ENCODE peak calls at places on chromosomes 13 and 19, in nine cellular contexts. One of them, this sample, is unnamed.

GRCh38 chr13:112670864-112671263 is 19.0 kb upstream of the ATP11A start:
- DNase-seq in mucosa of descending colon: no peak
- DNase-seq in SJSA1: no peak
- DNase-seq in CD4-positive, CD25-positive, alpha-beta regulatory T cell: no peak
- DNase-seq in tibial nerve: no peak
- DNase-seq in breast epithelium: no peak
- DNase-seq in right cardiac atrium: no peak
- DNase-seq in CD8-positive, alpha-beta memory T cell: no peak
- DNase-seq in spleen: no peak
- DNase-seq in this sample: no peak

GRCh38 chr13:47798906-47799305 is 202.2 kb downstream of the SUCLA2 start:
- DNase-seq in CD4-positive, CD25-positive, alpha-beta regulatory T cell: no peak
- DNase-seq in tibial nerve: no peak
- DNase-seq in spleen: no peak
- DNase-seq in right cardiac atrium: no peak
- DNase-seq in SJSA1: no peak
- DNase-seq in CD8-positive, alpha-beta memory T cell: no peak
- DNase-seq in breast epithelium: no peak
- DNase-seq in mucosa of descending colon: no peak
- DNase-seq in this sample: no peak

GRCh38 chr13:58704953-58705352 is 1073.4 kb downstream of the PCDH17 start:
- DNase-seq in spleen: no peak
- DNase-seq in breast epithelium: no peak
- DNase-seq in CD4-positive, CD25-positive, alpha-beta regulatory T cell: no peak
- DNase-seq in tibial nerve: no peak
- DNase-seq in CD8-positive, alpha-beta memory T cell: no peak
- DNase-seq in right cardiac atrium: no peak
- DNase-seq in SJSA1: no peak
- DNase-seq in mucosa of descending colon: no peak
- DNase-seq in this sample: no peak

GRCh38 chr13:36480726-36481485 is 48.6 kb downstream of the CCNA1 start:
- DNase-seq in CD8-positive, alpha-beta memory T cell: no peak
- DNase-seq in breast epithelium: no peak
- DNase-seq in right cardiac atrium: no peak
- DNase-seq in tibial nerve: no peak
- DNase-seq in spleen: no peak
- DNase-seq in SJSA1: no peak
- DNase-seq in mucosa of descending colon: no peak
- DNase-seq in CD4-positive, CD25-positive, alpha-beta regulatory T cell: no peak
- DNase-seq in this sample: no peak

GRCh38 chr13:28376604-28377003 is 118.3 kb downstream of the FLT1 start:
- DNase-seq in CD4-positive, CD25-positive, alpha-beta regulatory T cell: no peak
- DNase-seq in breast epithelium: no peak
- DNase-seq in mucosa of descending colon: no peak
- DNase-seq in tibial nerve: no peak
- DNase-seq in right cardiac atrium: no peak
- DNase-seq in SJSA1: no peak
- DNase-seq in CD8-positive, alpha-beta memory T cell: no peak
- DNase-seq in spleen: no peak
- DNase-seq in this sample: no peak

GRCh38 chr13:110916671-110917142 is 1.8 kb upstream of the ANKRD10 start:
- DNase-seq in CD4-positive, CD25-positive, alpha-beta regulatory T cell: no peak
- DNase-seq in right cardiac atrium: no peak
- DNase-seq in tibial nerve: no peak
- DNase-seq in mucosa of descending colon: no peak
- DNase-seq in spleen: no peak
- DNase-seq in breast epithelium: no peak
- DNase-seq in SJSA1: peak; percentile 99
- DNase-seq in CD8-positive, alpha-beta memory T cell: no peak
- DNase-seq in this sample: no peak

GRCh38 chr13:65314008-65314407 is 1916.1 kb downstream of the PCDH9 start:
- DNase-seq in CD4-positive, CD25-positive, alpha-beta regulatory T cell: no peak
- DNase-seq in SJSA1: no peak
- DNase-seq in spleen: no peak
- DNase-seq in CD8-positive, alpha-beta memory T cell: no peak
- DNase-seq in mucosa of descending colon: no peak
- DNase-seq in breast epithelium: no peak
- DNase-seq in tibial nerve: no peak
- DNase-seq in right cardiac atrium: no peak
- DNase-seq in this sample: no peak

GRCh38 chr19:5447700-5448311 is 7.4 kb upstream of the ZNRF4 start:
- DNase-seq in right cardiac atrium: no peak
- DNase-seq in spleen: no peak
- DNase-seq in tibial nerve: no peak
- DNase-seq in breast epithelium: no peak
- DNase-seq in SJSA1: no peak
- DNase-seq in CD4-positive, CD25-positive, alpha-beta regulatory T cell: no peak
- DNase-seq in CD8-positive, alpha-beta memory T cell: no peak
- DNase-seq in mucosa of descending colon: no peak
- DNase-seq in this sample: no peak

DNA sequence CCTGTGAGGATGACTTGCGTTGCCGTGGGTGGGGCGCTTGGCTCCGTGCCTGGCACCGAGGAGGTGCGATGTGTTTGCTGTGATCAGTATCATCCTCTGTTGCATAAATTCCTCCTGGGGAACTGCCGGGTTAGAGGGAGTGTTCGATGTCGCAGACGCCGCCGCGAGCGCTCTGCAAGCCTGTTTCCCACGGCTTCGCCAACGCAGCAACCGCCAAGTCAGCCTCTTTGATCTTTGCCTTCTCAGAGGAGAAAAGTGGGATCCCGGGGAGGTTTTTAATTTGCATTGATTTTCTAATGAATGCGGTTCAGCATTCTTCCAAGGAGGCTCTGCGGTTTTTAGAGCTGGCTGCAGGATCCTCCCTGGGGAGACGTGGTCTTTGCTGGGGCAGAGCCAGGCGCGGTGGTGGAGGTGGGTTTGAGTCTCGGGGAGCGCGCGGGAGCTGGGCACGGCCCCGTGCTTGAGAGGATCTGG is 7.6 kb downstream of the GPR32 start:
- DNase-seq in spleen: no peak
- DNase-seq in SJSA1: no peak
- DNase-seq in CD4-positive, CD25-positive, alpha-beta regulatory T cell: no peak
- DNase-seq in right cardiac atrium: no peak
- DNase-seq in tibial nerve: no peak
- DNase-seq in CD8-positive, alpha-beta memory T cell: no peak
- DNase-seq in breast epithelium: no peak
- DNase-seq in mucosa of descending colon: no peak
- DNase-seq in this sample: no peak
- H3K4me3 ChIP-seq in spleen: no peak overlapping the region
- H3K4me3 ChIP-seq in SJSA1: no peak overlapping the region
- H3K4me3 ChIP-seq in CD4-positive, CD25-positive, alpha-beta regulatory T cell: no peak overlapping the region
- H3K4me3 ChIP-seq in right cardiac atrium: no peak overlapping the region
- H3K4me3 ChIP-seq in tibial nerve: no peak overlapping the region
- H3K4me3 ChIP-seq in CD8-positive, alpha-beta memory T cell: no peak overlapping the region
- H3K4me3 ChIP-seq in breast epithelium: no peak overlapping the region
- H3K4me3 ChIP-seq in mucosa of descending colon: no peak overlapping the region
- H3K4me3 ChIP-seq in this sample: no peak overlapping the region

GRCh38 chr19:14559916-14560775 is 11.7 kb downstream of the NDUFB7 start:
- DNase-seq in SJSA1: no peak
- DNase-seq in mucosa of descending colon: no peak
- DNase-seq in tibial nerve: no peak
- DNase-seq in right cardiac atrium: no peak
- DNase-seq in CD4-positive, CD25-positive, alpha-beta regulatory T cell: no peak
- DNase-seq in spleen: no peak
- DNase-seq in CD8-positive, alpha-beta memory T cell: no peak
- DNase-seq in breast epithelium: no peak
- DNase-seq in this sample: no peak
- H3K4me1 ChIP-seq in SJSA1: peaks cover 10% of the 10 kb centered on the region
- H3K4me1 ChIP-seq in mucosa of descending colon: peaks cover 6% of the 10 kb centered on the region
- H3K4me1 ChIP-seq in tibial nerve: peaks cover 20% of the 10 kb centered on the region
- H3K4me1 ChIP-seq in right cardiac atrium: peaks cover 16% of the 10 kb centered on the region
- H3K4me1 ChIP-seq in CD4-positive, CD25-positive, alpha-beta regulatory T cell: peaks cover 21% of the 10 kb centered on the region
- H3K4me1 ChIP-seq in spleen: peaks cover 59% of the 10 kb centered on the region
- H3K4me1 ChIP-seq in CD8-positive, alpha-beta memory T cell: peaks cover 45% of the 10 kb centered on the region
- H3K4me1 ChIP-seq in breast epithelium: peaks cover 22% of the 10 kb centered on the region
- H3K4me1 ChIP-seq in this sample: no peaks in the 10 kb centered on the region

GRCh38 chr13:55007681-55008080 is 1979.1 kb downstream of the OLFM4 start:
- DNase-seq in right cardiac atrium: no peak
- DNase-seq in mucosa of descending colon: no peak
- DNase-seq in breast epithelium: no peak
- DNase-seq in CD8-positive, alpha-beta memory T cell: no peak
- DNase-seq in SJSA1: no peak
- DNase-seq in tibial nerve: no peak
- DNase-seq in CD4-positive, CD25-positive, alpha-beta regulatory T cell: no peak
- DNase-seq in spleen: no peak
- DNase-seq in this sample: no peak
- H3K4me3 ChIP-seq in right cardiac atrium: no peak overlapping the region
- H3K4me3 ChIP-seq in mucosa of descending colon: no peak overlapping the region
- H3K4me3 ChIP-seq in breast epithelium: no peak overlapping the region
- H3K4me3 ChIP-seq in CD8-positive, alpha-beta memory T cell: no peak overlapping the region
- H3K4me3 ChIP-seq in SJSA1: no peak overlapping the region
- H3K4me3 ChIP-seq in tibial nerve: no peak overlapping the region
- H3K4me3 ChIP-seq in CD4-positive, CD25-positive, alpha-beta regulatory T cell: no peak overlapping the region
- H3K4me3 ChIP-seq in spleen: no peak overlapping the region
- H3K4me3 ChIP-seq in this sample: no peak overlapping the region

DNA sequence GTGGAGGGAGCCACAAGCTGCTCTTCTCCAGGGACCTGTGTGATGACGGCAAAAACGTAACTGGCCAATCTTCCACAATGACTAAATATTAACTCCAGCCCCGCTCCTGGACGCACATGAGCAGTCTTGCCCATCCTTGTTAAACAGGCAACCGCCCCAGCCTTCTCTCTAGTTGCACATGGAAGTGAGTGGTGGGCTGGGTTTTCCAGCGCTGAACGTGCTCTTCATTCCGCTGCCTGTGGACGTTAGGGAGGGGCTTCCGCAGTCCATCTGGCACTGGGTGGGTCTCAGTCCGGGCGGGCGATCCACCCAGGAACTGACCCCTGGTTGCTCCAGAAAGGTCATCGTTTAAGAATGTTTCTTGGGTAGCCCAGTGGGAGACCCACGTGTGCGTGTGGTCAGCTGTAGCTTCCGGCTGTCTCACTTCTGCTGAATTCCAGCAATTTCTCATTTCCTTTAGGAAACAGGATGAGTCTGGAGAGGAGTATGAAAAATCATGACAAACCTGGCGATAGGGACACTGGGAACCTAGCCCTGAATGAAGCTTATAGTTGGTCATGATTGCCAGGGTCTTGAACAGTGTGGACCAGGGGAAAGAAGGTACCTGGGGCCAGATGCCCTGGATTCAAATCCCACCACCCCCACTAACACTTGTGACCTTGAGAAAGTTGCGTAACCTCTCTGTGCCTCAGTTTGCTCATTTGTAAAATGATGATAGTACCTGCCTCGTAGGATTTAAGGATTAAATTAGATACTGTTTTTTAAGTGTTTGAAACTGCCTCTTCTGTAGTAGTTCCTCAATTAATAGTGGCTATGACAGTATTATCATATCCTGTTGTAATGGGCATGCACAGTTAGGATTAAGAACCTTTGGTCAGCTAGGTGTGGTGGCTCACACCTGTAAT is 92.6 kb downstream of the SIPA1L3 start:
- DNase-seq in breast epithelium: no peak
- DNase-seq in right cardiac atrium: peak; percentile 72
- DNase-seq in mucosa of descending colon: no peak
- DNase-seq in SJSA1: peak; percentile 96
- DNase-seq in spleen: no peak
- DNase-seq in CD4-positive, CD25-positive, alpha-beta regulatory T cell: no peak
- DNase-seq in tibial nerve: peak; percentile 43
- DNase-seq in CD8-positive, alpha-beta memory T cell: no peak
- DNase-seq in this sample: no peak
- H3K4me1 ChIP-seq in breast epithelium: no peaks in the 10 kb centered on the region
- H3K4me1 ChIP-seq in right cardiac atrium: peaks cover 15% of the 10 kb centered on the region
- H3K4me1 ChIP-seq in mucosa of descending colon: peaks cover 5% of the 10 kb centered on the region
- H3K4me1 ChIP-seq in SJSA1: peaks cover 55% of the 10 kb centered on the region
- H3K4me1 ChIP-seq in spleen: peaks cover 34% of the 10 kb centered on the region
- H3K4me1 ChIP-seq in CD4-positive, CD25-positive, alpha-beta regulatory T cell: peaks cover 13% of the 10 kb centered on the region
- H3K4me1 ChIP-seq in tibial nerve: peaks cover 16% of the 10 kb centered on the region
- H3K4me1 ChIP-seq in CD8-positive, alpha-beta memory T cell: peaks cover 13% of the 10 kb centered on the region
- H3K4me1 ChIP-seq in this sample: no peaks in the 10 kb centered on the region

GRCh38 chr13:74466015-74466414 is 331.8 kb upstream of the KLF12 start:
- DNase-seq in SJSA1: no peak
- DNase-seq in breast epithelium: no peak
- DNase-seq in tibial nerve: no peak
- DNase-seq in CD4-positive, CD25-positive, alpha-beta regulatory T cell: no peak
- DNase-seq in right cardiac atrium: no peak
- DNase-seq in spleen: no peak
- DNase-seq in CD8-positive, alpha-beta memory T cell: no peak
- DNase-seq in mucosa of descending colon: no peak
- DNase-seq in this sample: no peak

GRCh38 chr13:74465279-74465678 is 331.1 kb upstream of the KLF12 start:
- DNase-seq in mucosa of descending colon: no peak
- DNase-seq in SJSA1: no peak
- DNase-seq in breast epithelium: no peak
- DNase-seq in CD8-positive, alpha-beta memory T cell: no peak
- DNase-seq in spleen: no peak
- DNase-seq in tibial nerve: no peak
- DNase-seq in CD4-positive, CD25-positive, alpha-beta regulatory T cell: no peak
- DNase-seq in right cardiac atrium: no peak
- DNase-seq in this sample: no peak

GRCh38 chr13:74461011-74461410 is 326.8 kb upstream of the KLF12 start:
- DNase-seq in CD4-positive, CD25-positive, alpha-beta regulatory T cell: no peak
- DNase-seq in SJSA1: no peak
- DNase-seq in right cardiac atrium: no peak
- DNase-seq in CD8-positive, alpha-beta memory T cell: no peak
- DNase-seq in spleen: no peak
- DNase-seq in tibial nerve: no peak
- DNase-seq in mucosa of descending colon: no peak
- DNase-seq in breast epithelium: no peak
- DNase-seq in this sample: no peak

GRCh38 chr13:74464656-74465055 is 330.5 kb upstream of the KLF12 start:
- DNase-seq in right cardiac atrium: peak; percentile 28
- DNase-seq in spleen: no peak
- DNase-seq in CD8-positive, alpha-beta memory T cell: no peak
- DNase-seq in SJSA1: no peak
- DNase-seq in mucosa of descending colon: no peak
- DNase-seq in breast epithelium: no peak
- DNase-seq in tibial nerve: no peak
- DNase-seq in CD4-positive, CD25-positive, alpha-beta regulatory T cell: no peak
- DNase-seq in this sample: no peak
- H3K4me3 ChIP-seq in right cardiac atrium: no peak overlapping the region
- H3K4me3 ChIP-seq in spleen: no peak overlapping the region
- H3K4me3 ChIP-seq in CD8-positive, alpha-beta memory T cell: no peak overlapping the region
- H3K4me3 ChIP-seq in SJSA1: no peak overlapping the region
- H3K4me3 ChIP-seq in mucosa of descending colon: no peak overlapping the region
- H3K4me3 ChIP-seq in breast epithelium: no peak overlapping the region
- H3K4me3 ChIP-seq in tibial nerve: no peak overlapping the region
- H3K4me3 ChIP-seq in CD4-positive, CD25-positive, alpha-beta regulatory T cell: no peak overlapping the region
- H3K4me3 ChIP-seq in this sample: no peak overlapping the region

DNA sequence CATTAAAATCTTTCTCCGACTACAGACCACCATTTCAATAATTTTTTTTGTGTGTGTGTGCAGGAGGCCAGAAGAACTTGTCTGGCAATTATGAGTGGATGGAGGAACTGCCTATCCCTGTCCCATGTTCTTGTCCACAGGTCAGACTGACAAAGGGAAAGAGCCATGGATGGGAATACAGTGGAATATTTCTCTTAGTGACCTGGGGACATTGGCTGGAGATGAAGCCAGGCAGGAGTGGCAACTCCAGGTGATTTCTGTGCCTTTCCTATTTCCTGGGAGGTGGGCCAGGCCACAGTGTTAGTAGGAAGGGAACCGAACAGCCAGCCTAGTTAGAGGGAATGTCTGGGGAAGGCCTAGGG is 3.7 kb downstream of the PSG9 start:
- DNase-seq in right cardiac atrium: no peak
- DNase-seq in breast epithelium: no peak
- DNase-seq in CD4-positive, CD25-positive, alpha-beta regulatory T cell: no peak
- DNase-seq in CD8-positive, alpha-beta memory T cell: no peak
- DNase-seq in tibial nerve: no peak
- DNase-seq in spleen: no peak
- DNase-seq in mucosa of descending colon: no peak
- DNase-seq in SJSA1: no peak
- DNase-seq in this sample: no peak
- H3K4me1 ChIP-seq in right cardiac atrium: no peaks in the 10 kb centered on the region
- H3K4me1 ChIP-seq in breast epithelium: no peaks in the 10 kb centered on the region
- H3K4me1 ChIP-seq in CD4-positive, CD25-positive, alpha-beta regulatory T cell: no peaks in the 10 kb centered on the region
- H3K4me1 ChIP-seq in CD8-positive, alpha-beta memory T cell: no peaks in the 10 kb centered on the region
- H3K4me1 ChIP-seq in tibial nerve: no peaks in the 10 kb centered on the region
- H3K4me1 ChIP-seq in spleen: no peaks in the 10 kb centered on the region
- H3K4me1 ChIP-seq in mucosa of descending colon: no peaks in the 10 kb centered on the region
- H3K4me1 ChIP-seq in SJSA1: peaks cover 30% of the 10 kb centered on the region
- H3K4me1 ChIP-seq in this sample: no peaks in the 10 kb centered on the region